ENCODE peak calls at places on chromosomes 5 and 9, in six cellular contexts. X, H, V, R, T and I are unnamed samples. For H3K4me1, the result is how much of the 10 kb centered on the place peaks cover.

GRCh38 chr9:61673247-61673646 is 483.4 kb downstream of the SPATA31A7 start:
- DNase-seq in X (no peak), H (no peak), V (no peak), R (no peak), T (no peak), I (no peak)

GRCh38 chr5:167633931-167634341 is 657.5 kb upstream of the WWC1 start:
- DNase-seq in X (no peak), H (no peak), V (no peak), R (no peak), T (peak), I (no peak)

GRCh38 chr5:92560698-92561361 is 1020.2 kb downstream of the NR2F1-AS1 start:
- DNase-seq in X (no peak), H (no peak), V (no peak), R (no peak), T (peak), I (no peak)

GRCh38 chr5:154834045-154834444 is 16.4 kb downstream of the FAXDC2 start:
- DNase-seq in X (no peak), H (no peak), V (no peak), R (no peak), T (no peak), I (no peak)

GRCh38 chr9:133188006-133188842 is 20.8 kb downstream of the OBP2B start:
- DNase-seq in X (no peak), H (no peak), V (no peak), R (no peak), T (no peak), I (no peak)

GRCh38 chr5:55037046-55037771 is 13.2 kb downstream of the GZMK start:
- DNase-seq in X (no peak), H (no peak), V (no peak), R (no peak), T (no peak), I (peak)

GRCh38 chr9:18798106-18798505 is 234.9 kb downstream of the SAXO1 start:
- DNase-seq in X (no peak), H (no peak), V (no peak), R (no peak), T (peak), I (no peak)

GRCh38 chr9:132588098-132588497 is 5.7 kb downstream of the BARHL1 start:
- DNase-seq in X (no peak), H (no peak), V (no peak), R (no peak), T (no peak), I (no peak)

GRCh38 chr9:131734781-131735180 is 5.1 kb downstream of the RAPGEF1 start:
- DNase-seq in X (no peak), H (no peak), V (no peak), R (no peak), T (no peak), I (no peak)

GRCh38 chr5:135063056-135063445 is 29.0 kb upstream of the PITX1 start:
- DNase-seq in X (no peak), H (no peak), V (no peak), R (no peak), T (no peak), I (no peak)

GRCh38 chr5:57686806-57687205 is 204.2 kb upstream of the ACTBL2 start:
- DNase-seq in X (no peak), H (no peak), V (no peak), R (no peak), T (no peak), I (no peak)

DNA sequence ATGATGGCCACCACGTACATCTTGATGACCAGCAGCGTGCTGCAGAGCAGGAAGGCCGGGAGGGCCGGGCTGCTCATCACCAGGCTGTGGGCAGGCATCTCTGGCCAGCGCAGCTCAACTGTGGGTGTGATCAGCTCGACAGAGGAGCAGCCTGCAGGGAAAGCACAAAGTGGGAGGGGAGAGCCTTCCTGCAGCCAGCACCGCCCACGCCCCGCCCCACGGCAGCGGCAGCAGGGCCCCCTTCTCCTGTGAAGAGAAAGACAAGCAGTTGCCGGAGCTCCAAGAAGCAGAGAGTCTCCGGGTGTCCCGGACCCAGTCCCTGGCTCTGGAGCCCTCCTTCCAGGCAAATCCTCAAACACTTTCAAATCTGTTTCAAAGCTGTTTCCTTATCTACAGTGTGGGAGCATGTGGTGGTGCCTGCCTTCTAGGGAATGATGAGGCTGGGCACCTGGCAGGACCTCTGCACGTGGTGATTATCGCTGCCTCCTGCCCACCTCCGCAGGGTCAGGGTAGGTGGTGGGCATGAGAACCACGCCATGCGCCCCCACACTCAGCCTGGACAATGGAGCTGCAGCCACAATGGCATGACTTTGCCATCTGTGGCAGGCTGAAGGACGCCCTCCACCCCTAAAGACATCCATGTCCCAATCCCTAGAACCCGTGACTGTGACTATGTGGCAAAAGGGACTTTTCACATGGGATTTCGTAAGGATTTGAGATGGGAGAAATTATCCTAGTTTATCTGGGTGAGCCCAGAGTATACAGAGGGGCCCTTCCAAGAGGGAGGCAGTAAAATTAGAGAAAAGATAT is at the start of gene PTGES:
- DNase-seq in X (peak), H (peak), V (peak), R (peak), T (peak), I (no peak)
- H3K4me3 ChIP-seq in X (no peak), H (no peak), V (no peak), R (no peak), T (peak), I (no peak)

GRCh38 chr5:33657181-33657580 is 216.4 kb downstream of the TARS1 start:
- DNase-seq in X (no peak), H (no peak), V (no peak), R (no peak), T (no peak), I (no peak)
- H3K4me1 ChIP-seq in X (under half), H (under half), V (under half), R (under half), T (under half), I (under half)

GRCh38 chr9:36686471-36686870 is 113.8 kb downstream of the MELK start:
- DNase-seq in X (no peak), H (no peak), V (no peak), R (no peak), T (no peak), I (no peak)

GRCh38 chr9:36690769-36691168 is 118.1 kb downstream of the MELK start:
- DNase-seq in X (no peak), H (no peak), V (no peak), R (no peak), T (no peak), I (no peak)
- H3K4me3 ChIP-seq in X (no peak), H (no peak), V (no peak), R (no peak), T (no peak), I (no peak)

GRCh38 chr9:112047538-112048066 is 127.5 kb downstream of the SUSD1 start:
- DNase-seq in X (no peak), H (no peak), V (no peak), R (no peak), T (no peak), I (no peak)
- H3K4me1 ChIP-seq in X (under half), H (under half), V (under half), R (under half), T (under half), I (under half)